ENCODE peak calls at places on chromosomes 16 and 17, in seven cellular contexts. Q is lower lobe of right lung, D is A673, H is adrenal gland, B is neural progenitor cell, X is mammary epithelial cell, I is cardiac muscle cell. S is an unnamed sample.
A peak's percentile ranks its signal among the peaks of the same experiment; 100 is the strongest.

GRCh38 chr16:85228463-85228862 is 116.2 kb upstream of the CIBAR2 start:
- DNase-seq in X (no peak), I (no peak), B (no peak), Q (no peak), H (no peak), D (no peak), S (no peak)

GRCh38 chr16:83031524-83031923 is 404.8 kb downstream of the CDH13 start:
- DNase-seq in Q (no peak), B (no peak), I (no peak), H (no peak), X (no peak), D (no peak), S (no peak)

GRCh38 chr17:5958850-5959249 is 111.3 kb upstream of the WSCD1 start:
- DNase-seq in X (peak; percentile 38), H (no peak), D (no peak), I (no peak), B (no peak), Q (no peak), S (no peak)

GRCh38 chr16:79509906-79510305 is 90.6 kb downstream of the MAF start:
- DNase-seq in B (no peak), Q (no peak), I (no peak), X (no peak), D (no peak), H (no peak), S (no peak)

GRCh38 chr17:63399856-63400255 is 46.2 kb downstream of the CYB561 start:
- DNase-seq in B (peak; percentile 56), D (peak; percentile 28), I (no peak), H (peak; percentile 28), Q (no peak), X (no peak), S (peak; percentile 65)

GRCh38 chr17:49739662-49740271 is 24.2 kb downstream of the FAM117A start:
- DNase-seq in B (no peak), I (peak; percentile 62), X (peak; percentile 44), D (peak; percentile 9), Q (peak; percentile 87), H (peak; percentile 84), S (peak; percentile 86)

GRCh38 chr17:67151717-67152116 is 93.3 kb downstream of the HELZ start:
- DNase-seq in H (no peak), X (peak; percentile 85), B (no peak), Q (no peak), D (peak; percentile 4), I (no peak), S (no peak)

GRCh38 chr16:84593825-84594724 is 23.8 kb downstream of the COTL1 start:
- DNase-seq in I (no peak), D (no peak), H (peak; percentile 39), X (no peak), B (no peak), Q (peak; percentile 74), S (no peak)

GRCh38 chr16:57639172-57639571 is 10.7 kb downstream of the ADGRG1 start:
- DNase-seq in B (peak; percentile 98), I (peak; percentile 87), X (no peak), Q (peak; percentile 56), D (peak; percentile 53), H (no peak), S (no peak)

GRCh38 chr16:58661199-58661830 is 23.3 kb downstream of the SLC38A7 start:
- DNase-seq in Q (no peak), D (peak; percentile 75), H (peak; percentile 85), B (peak; percentile 79), I (peak; percentile 76), X (peak; percentile 81), S (no peak)

GRCh38 chr17:14356043-14356637 is 55.3 kb downstream of the HS3ST3B1 start:
- DNase-seq in I (no peak), D (no peak), X (no peak), H (no peak), B (no peak), Q (no peak), S (no peak)

DNA sequence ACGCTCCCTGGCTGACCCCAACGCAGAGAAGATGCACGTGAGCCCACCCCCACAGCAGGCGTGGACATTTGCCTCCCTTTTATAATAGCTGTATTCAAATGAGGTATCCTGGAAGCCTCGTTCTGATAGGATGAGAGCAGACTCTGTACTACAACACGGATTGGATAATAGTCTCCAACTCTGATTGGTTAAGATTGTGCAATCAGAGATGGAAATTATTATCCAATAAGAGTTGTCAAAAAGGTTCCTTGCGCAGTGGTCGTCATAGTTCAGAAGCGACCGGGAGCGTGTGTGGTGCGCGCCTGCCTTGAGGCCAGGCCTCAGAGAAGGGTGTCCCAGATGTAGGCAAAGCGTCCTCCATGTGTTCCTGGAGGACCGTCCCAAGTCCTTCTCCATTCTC is 104.6 kb downstream of the USP22 start:
- DNase-seq in B (no peak), Q (no peak), I (no peak), H (no peak), X (no peak), D (no peak), S (no peak)
- H3K36me3 ChIP-seq in B (peaks cover 3% of the 10 kb centered on the region), Q (no peaks in the 10 kb centered on the region), I (peaks cover 8% of the 10 kb centered on the region), H (no peaks in the 10 kb centered on the region), X (no peaks in the 10 kb centered on the region), D (no peaks in the 10 kb centered on the region), S (no peaks in the 10 kb centered on the region)

GRCh38 chr16:87420401-87421368 is 28.5 kb downstream of the MAP1LC3B start:
- DNase-seq in B (no peak), D (no peak), X (no peak), H (no peak), Q (no peak), I (no peak), S (no peak)
- H3K36me3 ChIP-seq in B (no peaks in the 10 kb centered on the region), D (peaks cover 23% of the 10 kb centered on the region), X (peaks cover 4% of the 10 kb centered on the region), H (peaks cover 82% of the 10 kb centered on the region), Q (peaks cover 89% of the 10 kb centered on the region), I (peaks cover 24% of the 10 kb centered on the region), S (no peaks in the 10 kb centered on the region)

DNA sequence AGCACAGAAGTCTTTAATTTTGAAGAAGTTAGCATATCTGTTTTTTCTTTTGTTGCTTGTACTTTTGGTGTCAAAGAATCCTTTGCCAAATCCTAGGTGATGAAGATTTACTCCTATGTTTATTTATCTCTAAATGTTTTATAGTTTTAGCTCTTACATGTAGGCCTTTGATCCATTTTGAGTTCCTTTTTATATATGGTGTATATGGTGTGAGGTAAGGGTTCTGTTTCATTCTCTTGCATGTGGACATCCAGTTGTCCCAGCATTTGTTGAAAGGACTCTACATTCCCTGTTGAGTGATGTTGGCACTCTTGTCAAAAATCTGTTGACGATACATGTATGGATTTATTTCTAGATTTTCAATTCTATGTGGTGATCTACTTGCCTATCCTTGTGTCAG is 62.2 kb downstream of the RNF213 start:
- DNase-seq in Q (no peak), I (no peak), H (no peak), B (no peak), D (no peak), X (no peak), S (no peak)
- H3K36me3 ChIP-seq in Q (peaks cover 99% of the 10 kb centered on the region), I (peaks cover 5% of the 10 kb centered on the region), H (peaks cover 85% of the 10 kb centered on the region), B (no peaks in the 10 kb centered on the region), D (peaks cover 29% of the 10 kb centered on the region), X (peaks cover 10% of the 10 kb centered on the region), S (no peaks in the 10 kb centered on the region)

GRCh38 chr17:29524692-29525091 is 42.1 kb downstream of the ABHD15 start:
- DNase-seq in D (no peak), H (no peak), Q (no peak), I (no peak), X (no peak), B (no peak), S (no peak)
- H3K36me3 ChIP-seq in D (peaks cover 35% of the 10 kb centered on the region), H (peaks cover 41% of the 10 kb centered on the region), Q (peaks cover 99% of the 10 kb centered on the region), I (peaks cover 43% of the 10 kb centered on the region), X (peaks cover 16% of the 10 kb centered on the region), B (peaks cover 4% of the 10 kb centered on the region), S (no peaks in the 10 kb centered on the region)

GRCh38 chr16:68825427-68825826 is 17.9 kb upstream of the TANGO6 start:
- DNase-seq in Q (no peak), I (no peak), B (no peak), D (no peak), H (no peak), X (no peak), S (no peak)
- H3K36me3 ChIP-seq in Q (peaks cover 16% of the 10 kb centered on the region), I (no peaks in the 10 kb centered on the region), B (no peaks in the 10 kb centered on the region), D (no peaks in the 10 kb centered on the region), H (no peaks in the 10 kb centered on the region), X (peaks cover 47% of the 10 kb centered on the region), S (no peaks in the 10 kb centered on the region)

GRCh38 chr16:28196331-28196987 is 15.3 kb downstream of the XPO6 start:
- DNase-seq in B (no peak), X (no peak), Q (no peak), D (no peak), I (no peak), H (no peak), S (no peak)
- H3K36me3 ChIP-seq in B (no peaks in the 10 kb centered on the region), X (peaks cover 8% of the 10 kb centered on the region), Q (peaks cover 21% of the 10 kb centered on the region), D (peaks cover 5% of the 10 kb centered on the region), I (no peaks in the 10 kb centered on the region), H (peaks cover 5% of the 10 kb centered on the region), S (no peaks in the 10 kb centered on the region)

GRCh38 chr17:29546085-29546484 is 20.8 kb downstream of the ABHD15 start:
- DNase-seq in H (no peak), B (no peak), I (no peak), X (no peak), D (no peak), Q (no peak), S (no peak)
- H3K36me3 ChIP-seq in H (peaks cover 21% of the 10 kb centered on the region), B (peaks cover 6% of the 10 kb centered on the region), I (peaks cover 26% of the 10 kb centered on the region), X (peaks cover 10% of the 10 kb centered on the region), D (peaks cover 26% of the 10 kb centered on the region), Q (peaks cover 40% of the 10 kb centered on the region), S (no peaks in the 10 kb centered on the region)

GRCh38 chr17:41971721-41972523 is 5.3 kb downstream of the CNP start:
- DNase-seq in Q (peak; percentile 20), I (no peak), H (no peak), X (no peak), B (no peak), D (no peak), S (no peak)
- H3K36me3 ChIP-seq in Q (peaks cover 69% of the 10 kb centered on the region), I (peaks cover 29% of the 10 kb centered on the region), H (peaks cover 78% of the 10 kb centered on the region), X (peaks cover 19% of the 10 kb centered on the region), B (no peaks in the 10 kb centered on the region), D (peaks cover 24% of the 10 kb centered on the region), S (no peaks in the 10 kb centered on the region)

GRCh38 chr16:67883872-67884261 is 818 bp upstream of the NRN1L start:
- DNase-seq in B (peak; percentile 78), I (peak; percentile 70), H (peak; percentile 36), X (peak; percentile 39), D (peak; percentile 57), Q (peak; percentile 79), S (peak; percentile 71)

GRCh38 chr16:67885976-67886375 is 1.3 kb downstream of the NRN1L start:
- DNase-seq in D (no peak), B (no peak), X (no peak), I (no peak), Q (no peak), H (no peak), S (no peak)

GRCh38 chr16:67884684-67885083 is at the start of gene NRN1L:
- DNase-seq in D (peak; percentile 95), H (peak; percentile 94), B (peak; percentile 94), Q (peak; percentile 86), X (peak; percentile 78), I (peak; percentile 90), S (peak; percentile 97)

GRCh38 chr16:67886387-67886786 is 1.7 kb downstream of the NRN1L start:
- DNase-seq in I (no peak), B (no peak), D (no peak), H (no peak), Q (peak; percentile 63), X (no peak), S (no peak)

DNA sequence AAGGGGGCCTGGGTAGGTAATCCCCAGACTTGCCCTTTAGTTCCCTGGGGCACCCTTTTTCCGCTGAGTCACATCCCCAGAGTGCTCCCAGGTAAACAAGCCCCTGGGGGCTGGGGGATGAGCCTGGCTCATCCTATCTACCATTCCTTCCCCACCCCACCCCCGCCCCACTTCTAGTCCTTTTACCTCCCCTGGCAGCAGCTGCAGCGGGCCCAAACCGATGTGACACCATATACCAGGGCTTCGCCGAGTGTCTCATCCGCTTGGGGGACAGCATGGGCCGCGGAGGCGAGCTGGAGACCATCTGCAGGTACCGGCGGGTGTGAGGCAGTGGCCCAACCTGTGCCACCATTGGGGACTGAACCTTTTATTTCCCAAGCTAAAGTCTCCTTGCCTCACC is 860 bp downstream of the NRN1L start:
- DNase-seq in D (no peak), I (no peak), B (no peak), Q (no peak), H (no peak), X (no peak), S (no peak)
- H3K36me3 ChIP-seq in D (peaks cover 38% of the 10 kb centered on the region), I (peaks cover 11% of the 10 kb centered on the region), B (no peaks in the 10 kb centered on the region), Q (peaks cover 45% of the 10 kb centered on the region), H (peaks cover 42% of the 10 kb centered on the region), X (peaks cover 8% of the 10 kb centered on the region), S (no peaks in the 10 kb centered on the region)